ENCODE peak calls at places on chromosomes 7 and 10, in six cellular contexts. A, Q, K, Y, G and O are unnamed samples.

GRCh38 chr10:25912796-25913195 is 21.2 kb upstream of the MYO3A start:
- ATAC-seq in A (no peak), Q (no peak), K (no peak), Y (no peak), G (no peak), O (no peak)

GRCh38 chr10:68560916-68561691 is 967 bp downstream of the TET1 start:
- ATAC-seq in A (peak), Q (peak), K (peak), Y (peak), G (peak), O (peak)

GRCh38 chr7:93196331-93196730 is 29.9 kb downstream of the HEPACAM2 start:
- ATAC-seq in A (no peak), Q (peak), K (no peak), Y (peak), G (no peak), O (no peak)

GRCh38 chr7:64877714-64878610 is 25.1 kb upstream of the ZNF273 start:
- ATAC-seq in A (no peak), Q (no peak), K (no peak), Y (no peak), G (no peak), O (no peak)

GRCh38 chr7:133830081-133830480 is 297.1 kb upstream of the LRGUK start:
- ATAC-seq in A (peak), Q (no peak), K (no peak), Y (peak), G (no peak), O (no peak)

GRCh38 chr10:107919626-107920235 is 755.2 kb upstream of the SORCS1 start:
- ATAC-seq in A (no peak), Q (no peak), K (no peak), Y (no peak), G (no peak), O (no peak)

GRCh38 chr10:29392376-29393021 is 103.6 kb downstream of the LYZL1 start:
- ATAC-seq in A (peak), Q (peak), K (peak), Y (peak), G (peak), O (peak)

GRCh38 chr10:47376522-47377220 is 7.4 kb downstream of the ZNF488 start:
- ATAC-seq in A (no peak), Q (no peak), K (no peak), Y (no peak), G (no peak), O (no peak)

GRCh38 chr10:84049300-84050015 is 89.9 kb upstream of the GHITM start:
- ATAC-seq in A (no peak), Q (no peak), K (no peak), Y (no peak), G (no peak), O (no peak)

GRCh38 chr7:39300276-39300675 is 265.9 kb upstream of the YAE1 start:
- ATAC-seq in A (no peak), Q (peak), K (no peak), Y (no peak), G (no peak), O (peak)

GRCh38 chr7:17815318-17815717 is 125.0 kb downstream of the SNX13 start:
- ATAC-seq in A (peak), Q (no peak), K (no peak), Y (no peak), G (no peak), O (no peak)

GRCh38 chr7:17822557-17823173 is 117.6 kb downstream of the SNX13 start:
- ATAC-seq in A (no peak), Q (no peak), K (no peak), Y (no peak), G (no peak), O (no peak)

GRCh38 chr7:17814058-17814457 is 126.2 kb downstream of the SNX13 start:
- ATAC-seq in A (no peak), Q (no peak), K (no peak), Y (no peak), G (no peak), O (no peak)

GRCh38 chr7:17816903-17817302 is 123.4 kb downstream of the SNX13 start:
- ATAC-seq in A (no peak), Q (no peak), K (no peak), Y (no peak), G (no peak), O (no peak)
- TF ChIP-seq EP300 in A (no peak), Q (no peak), K (no peak), Y (no peak), G (no peak), O (no peak)

GRCh38 chr10:87650838-87651237 is 8.8 kb upstream of the PAPSS2 start:
- ATAC-seq in A (no peak), Q (no peak), K (no peak), Y (no peak), G (no peak), O (no peak)

GRCh38 chr10:87642988-87643387 is 16.7 kb upstream of the PAPSS2 start:
- ATAC-seq in A (no peak), Q (no peak), K (no peak), Y (no peak), G (no peak), O (no peak)

GRCh38 chr10:87643920-87644319 is 15.8 kb upstream of the PAPSS2 start:
- ATAC-seq in A (no peak), Q (no peak), K (no peak), Y (no peak), G (peak), O (no peak)

GRCh38 chr10:87646192-87646909 is 13.3 kb upstream of the PAPSS2 start:
- ATAC-seq in A (peak), Q (peak), K (no peak), Y (no peak), G (no peak), O (no peak)

GRCh38 chr10:87646920-87647319 is 12.8 kb upstream of the PAPSS2 start:
- ATAC-seq in A (peak), Q (no peak), K (no peak), Y (no peak), G (peak), O (no peak)
- H3K27ac ChIP-seq in A (no peak), Q (peak), K (peak), Y (no peak), G (no peak), O (no peak)

DNA sequence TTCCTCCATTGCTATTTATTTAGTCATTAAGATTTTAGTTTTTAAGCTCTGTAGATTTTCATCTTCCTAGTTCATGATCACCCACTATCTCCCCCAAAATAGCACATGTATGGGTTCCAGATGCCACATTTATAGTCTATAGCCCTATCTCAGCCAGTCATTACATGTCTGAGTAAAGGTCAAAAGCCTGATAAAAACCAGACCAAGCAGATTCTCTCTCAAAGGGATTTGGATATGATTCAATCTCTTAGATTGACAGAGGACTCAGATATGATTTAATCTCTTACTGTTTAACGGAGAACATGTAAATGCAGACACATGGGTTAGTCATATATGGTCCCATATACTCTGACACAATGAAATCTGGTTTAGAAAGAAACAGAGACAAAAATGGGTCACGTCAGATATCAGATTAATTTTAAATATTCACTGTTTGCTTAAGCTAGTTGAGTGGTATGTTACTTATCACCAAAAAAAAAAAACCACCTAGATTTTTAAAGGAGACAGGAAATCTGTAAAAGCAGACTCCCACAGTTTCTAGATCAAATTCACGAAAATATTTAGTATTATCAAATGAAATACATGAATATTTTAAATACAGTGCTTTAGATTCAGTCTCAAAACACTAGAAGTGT is 107.0 kb upstream of the LRRN3 start:
- ATAC-seq in A (no peak), Q (no peak), K (no peak), Y (no peak), G (no peak), O (no peak)
- TF ChIP-seq EP300 in A (no peak), Q (no peak), K (no peak), Y (no peak), G (no peak), O (no peak)

DNA sequence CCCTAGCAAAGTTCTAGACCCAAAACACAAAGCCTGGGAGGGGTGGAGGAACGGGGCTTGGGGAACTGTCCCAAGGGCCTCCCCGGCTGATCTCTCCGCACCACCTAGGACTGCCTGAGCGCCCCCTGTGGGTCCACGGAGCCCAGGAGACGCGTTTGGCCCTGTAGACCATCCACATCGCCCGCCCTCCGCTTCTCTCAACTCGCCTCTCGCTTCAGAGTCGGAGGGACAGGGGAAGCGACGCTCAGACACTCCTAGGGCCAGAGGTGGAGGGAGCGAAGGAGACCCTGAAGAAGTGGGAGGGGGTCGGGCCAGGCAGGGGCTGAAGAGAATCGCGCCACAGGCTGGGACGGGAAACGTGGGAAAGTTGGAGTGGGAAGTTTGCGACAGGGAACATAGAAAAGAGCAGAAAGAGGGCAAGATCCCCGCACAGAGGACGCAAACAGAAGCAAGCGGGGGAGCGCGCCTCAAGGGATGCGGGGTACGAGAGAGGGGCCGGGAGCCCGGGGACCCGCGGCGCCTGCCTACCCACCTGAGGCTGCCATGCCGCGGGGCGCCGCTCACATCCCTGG is 378 bp downstream of the PIK3AP1 start:
- ATAC-seq in A (peak), Q (peak), K (peak), Y (peak), G (peak), O (peak)
- H3K27ac ChIP-seq in A (no peak), Q (peak), K (peak), Y (no peak), G (peak), O (no peak)

GRCh38 chr7:151552352-151553028 is 32.8 kb upstream of the RHEB start:
- ATAC-seq in A (peak), Q (peak), K (peak), Y (no peak), G (no peak), O (peak)
- TF ChIP-seq EP300 in A (no peak), Q (peak), K (no peak), Y (no peak), G (no peak), O (no peak)